ENCODE peak calls at places on chromosomes 3 and 15, in nine cellular contexts. One of them, this sample, is unnamed.
A peak's percentile ranks its signal among the peaks of the same experiment; 100 is the strongest.

GRCh38 chr3:45952456-45952855 is 9.2 kb downstream of the CXCR6 start:
- DNase-seq in fibroblast of lung: peak; percentile 16
- DNase-seq in esophagus muscularis mucosa: no peak
- DNase-seq in ovary: no peak
- DNase-seq in stomach: no peak
- DNase-seq in neural progenitor cell: no peak
- DNase-seq in H1: no peak
- DNase-seq in small intestine: no peak
- DNase-seq in right lobe of liver: no peak
- DNase-seq in this sample: no peak

GRCh38 chr15:73284073-73284472 is 84.7 kb downstream of the HCN4 start:
- DNase-seq in fibroblast of lung: peak; percentile 13
- DNase-seq in esophagus muscularis mucosa: no peak
- DNase-seq in ovary: no peak
- DNase-seq in stomach: no peak
- DNase-seq in neural progenitor cell: no peak
- DNase-seq in H1: no peak
- DNase-seq in small intestine: no peak
- DNase-seq in right lobe of liver: no peak
- DNase-seq in this sample: no peak

GRCh38 chr3:14283821-14284438 is 105.3 kb downstream of the LSM3 start:
- DNase-seq in fibroblast of lung: no peak
- DNase-seq in esophagus muscularis mucosa: no peak
- DNase-seq in ovary: no peak
- DNase-seq in stomach: no peak
- DNase-seq in neural progenitor cell: no peak
- DNase-seq in H1: no peak
- DNase-seq in small intestine: no peak
- DNase-seq in right lobe of liver: no peak
- DNase-seq in this sample: no peak

GRCh38 chr3:23685484-23686258 is 120.1 kb upstream of the UBE2E1 start:
- DNase-seq in fibroblast of lung: peak; percentile 98
- DNase-seq in esophagus muscularis mucosa: peak; percentile 93
- DNase-seq in ovary: peak; percentile 52
- DNase-seq in stomach: peak; percentile 68
- DNase-seq in neural progenitor cell: no peak
- DNase-seq in H1: no peak
- DNase-seq in small intestine: peak; percentile 98
- DNase-seq in right lobe of liver: peak; percentile 29
- DNase-seq in this sample: no peak

GRCh38 chr3:74149466-74149865 is 465.0 kb downstream of the CNTN3 start:
- DNase-seq in fibroblast of lung: no peak
- DNase-seq in esophagus muscularis mucosa: no peak
- DNase-seq in ovary: no peak
- DNase-seq in stomach: no peak
- DNase-seq in neural progenitor cell: no peak
- DNase-seq in H1: no peak
- DNase-seq in small intestine: no peak
- DNase-seq in right lobe of liver: no peak
- DNase-seq in this sample: no peak

GRCh38 chr15:94576889-94577533 is 345.6 kb downstream of the MCTP2 start:
- DNase-seq in fibroblast of lung: no peak
- DNase-seq in esophagus muscularis mucosa: no peak
- DNase-seq in ovary: no peak
- DNase-seq in stomach: peak; percentile 31
- DNase-seq in neural progenitor cell: peak; percentile 65
- DNase-seq in H1: peak; percentile 74
- DNase-seq in small intestine: peak; percentile 42
- DNase-seq in right lobe of liver: no peak
- DNase-seq in this sample: no peak

GRCh38 chr3:119695480-119695879 is 7.3 kb upstream of the CFAP91 start:
- DNase-seq in fibroblast of lung: no peak
- DNase-seq in esophagus muscularis mucosa: no peak
- DNase-seq in ovary: no peak
- DNase-seq in stomach: no peak
- DNase-seq in neural progenitor cell: no peak
- DNase-seq in H1: no peak
- DNase-seq in small intestine: no peak
- DNase-seq in right lobe of liver: no peak
- DNase-seq in this sample: no peak

GRCh38 chr3:33645060-33645841 is 72.8 kb downstream of the CLASP2 start:
- DNase-seq in fibroblast of lung: peak; percentile 66
- DNase-seq in esophagus muscularis mucosa: no peak
- DNase-seq in ovary: no peak
- DNase-seq in stomach: no peak
- DNase-seq in neural progenitor cell: peak; percentile 12
- DNase-seq in H1: no peak
- DNase-seq in small intestine: peak; percentile 63
- DNase-seq in right lobe of liver: no peak
- DNase-seq in this sample: no peak

DNA sequence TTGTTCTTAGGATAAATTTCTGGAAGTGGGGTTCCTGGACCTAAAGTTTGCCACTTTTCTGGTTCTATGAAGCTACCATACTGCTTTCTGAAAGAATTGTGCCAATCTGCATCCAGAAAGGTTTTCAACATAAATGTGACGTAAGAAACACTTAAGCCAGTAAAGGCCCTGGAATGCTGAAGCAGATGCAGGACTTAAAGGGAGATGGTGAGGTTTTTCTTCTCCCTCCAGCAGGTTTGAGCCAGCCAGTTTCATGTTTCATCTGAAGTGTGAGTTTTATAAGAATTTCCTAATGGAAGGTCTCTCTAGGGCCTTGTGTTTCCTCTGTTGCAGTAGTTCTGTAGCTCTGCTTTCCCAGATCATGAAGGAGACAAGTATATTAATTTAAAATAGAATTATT is 33.1 kb downstream of the ZNF592 start:
- DNase-seq in fibroblast of lung: no peak
- DNase-seq in esophagus muscularis mucosa: no peak
- DNase-seq in ovary: no peak
- DNase-seq in stomach: no peak
- DNase-seq in neural progenitor cell: no peak
- DNase-seq in H1: no peak
- DNase-seq in small intestine: no peak
- DNase-seq in right lobe of liver: no peak
- DNase-seq in this sample: no peak
- H3K36me3 ChIP-seq in fibroblast of lung: peaks cover 16% of the 10 kb centered on the region
- H3K36me3 ChIP-seq in esophagus muscularis mucosa: peaks cover 22% of the 10 kb centered on the region
- H3K36me3 ChIP-seq in ovary: no peaks in the 10 kb centered on the region
- H3K36me3 ChIP-seq in stomach: peaks cover 72% of the 10 kb centered on the region
- H3K36me3 ChIP-seq in neural progenitor cell: no peaks in the 10 kb centered on the region
- H3K36me3 ChIP-seq in H1: peaks cover 7% of the 10 kb centered on the region
- H3K36me3 ChIP-seq in small intestine: peaks cover 19% of the 10 kb centered on the region
- H3K36me3 ChIP-seq in right lobe of liver: peaks cover 32% of the 10 kb centered on the region
- H3K36me3 ChIP-seq in this sample: peaks cover 65% of the 10 kb centered on the region

GRCh38 chr3:51400169-51400568 is 9.1 kb downstream of the RBM15B start:
- DNase-seq in fibroblast of lung: no peak
- DNase-seq in esophagus muscularis mucosa: no peak
- DNase-seq in ovary: no peak
- DNase-seq in stomach: no peak
- DNase-seq in neural progenitor cell: no peak
- DNase-seq in H1: peak; percentile 37
- DNase-seq in small intestine: peak; percentile 39
- DNase-seq in right lobe of liver: no peak
- DNase-seq in this sample: no peak

GRCh38 chr3:51397389-51397788 is 6.3 kb downstream of the RBM15B start:
- DNase-seq in fibroblast of lung: no peak
- DNase-seq in esophagus muscularis mucosa: no peak
- DNase-seq in ovary: no peak
- DNase-seq in stomach: no peak
- DNase-seq in neural progenitor cell: no peak
- DNase-seq in H1: no peak
- DNase-seq in small intestine: no peak
- DNase-seq in right lobe of liver: no peak
- DNase-seq in this sample: no peak

GRCh38 chr3:51401639-51402166 is 10.6 kb downstream of the RBM15B start:
- DNase-seq in fibroblast of lung: no peak
- DNase-seq in esophagus muscularis mucosa: no peak
- DNase-seq in ovary: no peak
- DNase-seq in stomach: no peak
- DNase-seq in neural progenitor cell: no peak
- DNase-seq in H1: no peak
- DNase-seq in small intestine: no peak
- DNase-seq in right lobe of liver: no peak
- DNase-seq in this sample: no peak

GRCh38 chr3:51396401-51396800 is 5.3 kb downstream of the RBM15B start:
- DNase-seq in fibroblast of lung: no peak
- DNase-seq in esophagus muscularis mucosa: no peak
- DNase-seq in ovary: no peak
- DNase-seq in stomach: no peak
- DNase-seq in neural progenitor cell: no peak
- DNase-seq in H1: no peak
- DNase-seq in small intestine: no peak
- DNase-seq in right lobe of liver: no peak
- DNase-seq in this sample: no peak

DNA sequence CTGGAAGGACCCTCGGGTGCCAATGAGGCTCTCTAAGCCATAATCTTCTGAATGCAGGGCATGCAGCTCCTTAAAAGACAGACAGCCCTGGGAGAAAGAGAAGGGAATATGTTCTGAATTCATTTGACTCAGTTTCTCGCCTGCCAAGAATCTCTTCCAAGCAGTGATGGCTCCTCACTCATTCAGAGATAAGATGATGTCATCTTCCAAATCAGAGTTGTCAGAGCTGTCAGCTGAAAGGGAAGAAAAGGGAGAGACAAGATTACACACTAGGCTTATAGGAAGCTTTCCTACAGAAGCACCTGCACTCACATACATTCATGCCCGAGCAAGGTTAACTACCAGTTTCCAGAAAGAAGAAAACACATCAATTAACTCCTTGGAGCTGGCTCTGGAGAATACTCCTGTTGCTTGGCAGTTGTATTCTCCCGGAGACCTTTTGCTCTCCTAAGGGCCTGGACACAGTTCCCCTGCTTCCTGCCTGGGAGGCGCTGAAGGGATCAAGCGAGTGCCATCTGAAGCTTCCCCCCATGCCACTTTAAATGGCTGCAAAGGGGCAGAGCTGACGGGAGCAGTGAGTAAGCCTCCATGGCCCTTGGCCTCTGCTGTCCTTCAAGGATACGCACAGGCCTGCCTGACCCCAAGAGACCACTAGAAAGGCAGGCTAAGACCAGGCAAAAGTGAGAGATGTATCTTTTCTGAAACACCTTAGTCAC is 7.7 kb downstream of the RBM15B start:
- DNase-seq in fibroblast of lung: no peak
- DNase-seq in esophagus muscularis mucosa: no peak
- DNase-seq in ovary: no peak
- DNase-seq in stomach: no peak
- DNase-seq in neural progenitor cell: no peak
- DNase-seq in H1: no peak
- DNase-seq in small intestine: no peak
- DNase-seq in right lobe of liver: no peak
- DNase-seq in this sample: no peak
- H3K36me3 ChIP-seq in fibroblast of lung: peaks cover 11% of the 10 kb centered on the region
- H3K36me3 ChIP-seq in esophagus muscularis mucosa: peaks cover 25% of the 10 kb centered on the region
- H3K36me3 ChIP-seq in ovary: no peaks in the 10 kb centered on the region
- H3K36me3 ChIP-seq in stomach: peaks cover 95% of the 10 kb centered on the region
- H3K36me3 ChIP-seq in neural progenitor cell: peaks cover 6% of the 10 kb centered on the region
- H3K36me3 ChIP-seq in H1: peaks cover 39% of the 10 kb centered on the region
- H3K36me3 ChIP-seq in small intestine: peaks cover 20% of the 10 kb centered on the region
- H3K36me3 ChIP-seq in right lobe of liver: peaks cover 61% of the 10 kb centered on the region
- H3K36me3 ChIP-seq in this sample: peaks cover 88% of the 10 kb centered on the region

GRCh38 chr3:47419083-47420043 is 38.5 kb downstream of the PTPN23 start:
- DNase-seq in fibroblast of lung: no peak
- DNase-seq in esophagus muscularis mucosa: no peak
- DNase-seq in ovary: no peak
- DNase-seq in stomach: no peak
- DNase-seq in neural progenitor cell: no peak
- DNase-seq in H1: no peak
- DNase-seq in small intestine: no peak
- DNase-seq in right lobe of liver: peak; percentile 27
- DNase-seq in this sample: no peak

GRCh38 chr3:47421741-47422649 is 41.2 kb downstream of the PTPN23 start:
- DNase-seq in fibroblast of lung: no peak
- DNase-seq in esophagus muscularis mucosa: no peak
- DNase-seq in ovary: peak; percentile 56
- DNase-seq in stomach: peak; percentile 72
- DNase-seq in neural progenitor cell: no peak
- DNase-seq in H1: no peak
- DNase-seq in small intestine: peak; percentile 86
- DNase-seq in right lobe of liver: peak; percentile 81
- DNase-seq in this sample: peak; percentile 67

GRCh38 chr3:47418167-47419082 is 37.6 kb downstream of the PTPN23 start:
- DNase-seq in fibroblast of lung: no peak
- DNase-seq in esophagus muscularis mucosa: no peak
- DNase-seq in ovary: no peak
- DNase-seq in stomach: no peak
- DNase-seq in neural progenitor cell: no peak
- DNase-seq in H1: no peak
- DNase-seq in small intestine: no peak
- DNase-seq in right lobe of liver: peak; percentile 27
- DNase-seq in this sample: no peak

GRCh38 chr3:47420511-47421484 is 40.0 kb downstream of the PTPN23 start:
- DNase-seq in fibroblast of lung: peak; percentile 74
- DNase-seq in esophagus muscularis mucosa: peak; percentile 96
- DNase-seq in ovary: peak; percentile 86
- DNase-seq in stomach: peak; percentile 91
- DNase-seq in neural progenitor cell: peak; percentile 88
- DNase-seq in H1: peak; percentile 97
- DNase-seq in small intestine: peak; percentile 92
- DNase-seq in right lobe of liver: peak; percentile 80
- DNase-seq in this sample: peak; percentile 90

DNA sequence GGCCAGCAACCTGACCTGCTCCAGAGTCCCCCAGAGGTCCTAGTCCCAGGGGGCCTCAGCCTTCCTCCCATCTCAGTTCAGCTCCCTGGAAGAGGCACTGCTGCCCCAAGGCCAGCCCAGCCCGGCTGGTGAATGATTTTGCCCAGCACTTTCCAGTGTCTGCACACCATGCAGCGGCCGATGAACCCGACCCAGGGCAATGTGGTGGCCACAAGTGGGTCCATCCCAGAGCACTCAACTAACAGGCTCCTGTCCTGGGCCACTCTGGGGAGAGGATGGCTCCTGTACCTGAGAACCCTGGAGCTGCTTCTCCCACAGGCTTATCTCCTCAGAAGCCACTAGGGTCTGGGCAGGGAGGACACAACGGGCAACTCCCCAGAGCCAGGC is 39.2 kb downstream of the PTPN23 start:
- DNase-seq in fibroblast of lung: no peak
- DNase-seq in esophagus muscularis mucosa: no peak
- DNase-seq in ovary: no peak
- DNase-seq in stomach: no peak
- DNase-seq in neural progenitor cell: no peak
- DNase-seq in H1: no peak
- DNase-seq in small intestine: no peak
- DNase-seq in right lobe of liver: no peak
- DNase-seq in this sample: no peak
- H3K36me3 ChIP-seq in fibroblast of lung: peaks cover 11% of the 10 kb centered on the region
- H3K36me3 ChIP-seq in esophagus muscularis mucosa: peaks cover 13% of the 10 kb centered on the region
- H3K36me3 ChIP-seq in ovary: no peaks in the 10 kb centered on the region
- H3K36me3 ChIP-seq in stomach: peaks cover 81% of the 10 kb centered on the region
- H3K36me3 ChIP-seq in neural progenitor cell: no peaks in the 10 kb centered on the region
- H3K36me3 ChIP-seq in H1: peaks cover 13% of the 10 kb centered on the region
- H3K36me3 ChIP-seq in small intestine: peaks cover 9% of the 10 kb centered on the region
- H3K36me3 ChIP-seq in right lobe of liver: peaks cover 40% of the 10 kb centered on the region
- H3K36me3 ChIP-seq in this sample: peaks cover 45% of the 10 kb centered on the region

DNA sequence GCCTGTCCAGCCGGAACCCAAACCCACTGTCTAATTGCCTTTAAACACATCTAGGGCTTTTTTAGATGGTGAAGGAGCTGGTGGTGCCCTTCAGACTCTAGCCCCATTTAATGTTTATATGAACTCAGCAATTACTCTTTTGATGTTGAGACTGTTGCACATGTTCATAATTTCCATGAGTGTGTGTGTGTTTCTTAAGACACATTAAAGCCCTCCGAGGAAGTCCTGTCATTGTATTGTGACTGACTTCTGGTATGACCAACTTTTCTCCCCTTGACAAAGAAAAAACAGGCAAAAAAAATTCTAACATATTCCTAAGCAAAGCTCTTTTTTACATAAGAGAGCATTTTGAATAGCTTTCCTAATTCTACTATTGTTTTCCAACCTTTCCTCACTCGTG is 91.6 kb downstream of the FLNB start:
- DNase-seq in fibroblast of lung: no peak
- DNase-seq in esophagus muscularis mucosa: no peak
- DNase-seq in ovary: no peak
- DNase-seq in stomach: no peak
- DNase-seq in neural progenitor cell: no peak
- DNase-seq in H1: no peak
- DNase-seq in small intestine: no peak
- DNase-seq in right lobe of liver: no peak
- DNase-seq in this sample: no peak
- H3K36me3 ChIP-seq in fibroblast of lung: peaks cover 18% of the 10 kb centered on the region
- H3K36me3 ChIP-seq in esophagus muscularis mucosa: peaks cover 14% of the 10 kb centered on the region
- H3K36me3 ChIP-seq in ovary: no peaks in the 10 kb centered on the region
- H3K36me3 ChIP-seq in stomach: peaks cover 84% of the 10 kb centered on the region
- H3K36me3 ChIP-seq in neural progenitor cell: no peaks in the 10 kb centered on the region
- H3K36me3 ChIP-seq in H1: peaks cover 39% of the 10 kb centered on the region
- H3K36me3 ChIP-seq in small intestine: peaks cover 37% of the 10 kb centered on the region
- H3K36me3 ChIP-seq in right lobe of liver: peaks cover 40% of the 10 kb centered on the region
- H3K36me3 ChIP-seq in this sample: peaks cover 34% of the 10 kb centered on the region

This sample was measured in upper lobe of right lung.